ENCODE peak calls at places on chromosomes 5 and 9, in six cellular contexts. S, E, H, N, A and B are unnamed samples.

GRCh38 chr5:20367178-20367577 is 379.2 kb upstream of the CDH18 start:
- DNase-seq in E (no peak), A (no peak), H (no peak), N (no peak), S (no peak), B (no peak)

GRCh38 chr9:11206925-11207324 is 594.1 kb upstream of the PTPRD start:
- DNase-seq in E (no peak), H (no peak), S (no peak), A (no peak), N (no peak), B (no peak)

GRCh38 chr5:11319851-11320580 is 559.0 kb upstream of the DAP start:
- DNase-seq in N (peak), S (no peak), E (no peak), A (no peak), H (no peak), B (no peak)

GRCh38 chr9:92558612-92559374 is 23.0 kb upstream of the ECM2 start:
- DNase-seq in S (no peak), H (no peak), E (no peak), A (no peak), N (no peak), B (no peak)

GRCh38 chr9:110591526-110591925 is 12.0 kb upstream of the SVEP1 start:
- DNase-seq in S (no peak), H (no peak), N (peak), E (peak), A (no peak), B (no peak)

GRCh38 chr9:75541778-75542177 is 348.7 kb upstream of the PCSK5 start:
- DNase-seq in A (no peak), H (no peak), S (no peak), E (no peak), N (no peak), B (no peak)

GRCh38 chr5:82595083-82595482 is 316.9 kb upstream of the RPS23 start:
- DNase-seq in E (no peak), N (peak), A (no peak), H (no peak), S (no peak), B (no peak)

GRCh38 chr5:98755406-98755805 is 18.1 kb upstream of the RGMB start:
- DNase-seq in S (no peak), H (peak), E (peak), N (no peak), A (no peak), B (no peak)

GRCh38 chr9:109729513-109729912 is 50.5 kb upstream of the PALM2AKAP2 start:
- DNase-seq in S (no peak), N (no peak), H (no peak), A (no peak), E (no peak), B (no peak)

GRCh38 chr5:97838214-97838613 is 655.2 kb upstream of the RIOK2 start:
- DNase-seq in S (no peak), N (peak), A (no peak), E (peak), H (peak), B (no peak)

GRCh38 chr9:88694625-88695024 is 159.6 kb downstream of the NXNL2 start:
- DNase-seq in N (no peak), E (peak), A (no peak), H (peak), S (no peak), B (no peak)

GRCh38 chr9:123338710-123339665 is 17.0 kb upstream of the CRB2 start:
- DNase-seq in E (no peak), N (no peak), S (no peak), A (peak), H (no peak), B (no peak)

GRCh38 chr9:35341021-35341420 is 148.9 kb upstream of the RUSC2 start:
- DNase-seq in A (no peak), E (no peak), N (no peak), S (no peak), H (no peak), B (no peak)

GRCh38 chr5:143182106-143182505 is 221.4 kb downstream of the NR3C1 start:
- DNase-seq in N (no peak), S (no peak), E (no peak), H (no peak), A (no peak), B (no peak)

GRCh38 chr9:107286057-107286456 is 3.0 kb downstream of the RAD23B start:
- DNase-seq in A (no peak), S (no peak), H (no peak), E (no peak), N (peak), B (no peak)

GRCh38 chr5:176132471-176133288 is 105.5 kb upstream of the SIMC1 start:
- DNase-seq in S (no peak), A (peak), H (no peak), E (no peak), N (no peak), B (no peak)

GRCh38 chr5:80755634-80756033 is 100.9 kb upstream of the DHFR start:
- DNase-seq in S (no peak), E (no peak), H (no peak), N (peak), A (peak), B (no peak)

GRCh38 chr9:133973111-133973790 is 18.9 kb downstream of the VAV2 start:
- DNase-seq in E (no peak), N (no peak), S (no peak), A (no peak), H (no peak), B (no peak)

GRCh38 chr5:90421136-90421535 is 11.6 kb upstream of the CETN3 start:
- DNase-seq in E (no peak), H (no peak), S (no peak), A (no peak), N (no peak), B (no peak)

GRCh38 chr5:80656425-80656824 is 1.6 kb upstream of the DHFR start:
- DNase-seq in N (no peak), E (no peak), A (no peak), S (no peak), H (no peak), B (no peak)

GRCh38 chr5:60835554-60835953 is 8.5 kb downstream of the ELOVL7 start:
- DNase-seq in N (peak), E (no peak), H (no peak), S (no peak), A (no peak), B (no peak)

GRCh38 chr9:76996700-76997099 is 22.8 kb upstream of the FOXB2 start:
- DNase-seq in H (no peak), N (no peak), A (no peak), E (no peak), S (no peak), B (peak)

GRCh38 chr5:87302061-87302460 is 34.4 kb downstream of the RASA1 start:
- DNase-seq in S (no peak), N (peak), E (peak), H (peak), A (no peak), B (no peak)

GRCh38 chr9:136078498-136079011 is 16.5 kb downstream of the NACC2 start:
- DNase-seq in H (no peak), E (no peak), N (no peak), S (no peak), A (no peak), B (no peak)

GRCh38 chr5:50745221-50745620 is 78.8 kb downstream of the PARP8 start:
- DNase-seq in A (no peak), E (no peak), H (no peak), N (no peak), S (no peak), B (no peak)

GRCh38 chr5:14580037-14581034 is 1.3 kb upstream of the OTULINL start:
- DNase-seq in H (no peak), N (no peak), S (no peak), E (peak), A (no peak), B (no peak)

GRCh38 chr5:64612349-64612961 is 77.8 kb upstream of the SHISAL2B start:
- DNase-seq in H (no peak), N (peak), S (peak), E (peak), A (no peak), B (peak)

GRCh38 chr9:99431103-99431502 is 209.0 kb downstream of the SEC61B start:
- DNase-seq in N (peak), H (peak), E (peak), A (no peak), S (no peak), B (no peak)

GRCh38 chr5:122471031-122471751 is 159.2 kb downstream of the SNCAIP start:
- DNase-seq in S (no peak), A (no peak), N (no peak), H (no peak), E (no peak), B (no peak)

GRCh38 chr5:54211912-54212311 is 98.5 kb downstream of the ARL15 start:
- DNase-seq in S (no peak), A (no peak), E (no peak), N (no peak), H (no peak), B (no peak)

GRCh38 chr5:54207566-54207965 is 102.8 kb downstream of the ARL15 start:
- DNase-seq in N (no peak), S (no peak), H (no peak), E (no peak), A (no peak), B (no peak)

GRCh38 chr5:54205918-54206317 is 104.5 kb downstream of the ARL15 start:
- DNase-seq in A (no peak), E (no peak), N (no peak), H (no peak), S (no peak), B (no peak)

GRCh38 chr5:54205453-54205852 is 104.9 kb downstream of the ARL15 start:
- DNase-seq in A (no peak), S (no peak), H (no peak), E (no peak), N (no peak), B (no peak)

GRCh38 chr5:54206580-54207229 is 103.7 kb downstream of the ARL15 start:
- DNase-seq in A (no peak), N (no peak), S (no peak), E (no peak), H (no peak), B (no peak)
- H3K4me3 ChIP-seq in A (no peak), N (no peak), S (no peak), E (no peak), H (no peak), B (no peak)

DNA sequence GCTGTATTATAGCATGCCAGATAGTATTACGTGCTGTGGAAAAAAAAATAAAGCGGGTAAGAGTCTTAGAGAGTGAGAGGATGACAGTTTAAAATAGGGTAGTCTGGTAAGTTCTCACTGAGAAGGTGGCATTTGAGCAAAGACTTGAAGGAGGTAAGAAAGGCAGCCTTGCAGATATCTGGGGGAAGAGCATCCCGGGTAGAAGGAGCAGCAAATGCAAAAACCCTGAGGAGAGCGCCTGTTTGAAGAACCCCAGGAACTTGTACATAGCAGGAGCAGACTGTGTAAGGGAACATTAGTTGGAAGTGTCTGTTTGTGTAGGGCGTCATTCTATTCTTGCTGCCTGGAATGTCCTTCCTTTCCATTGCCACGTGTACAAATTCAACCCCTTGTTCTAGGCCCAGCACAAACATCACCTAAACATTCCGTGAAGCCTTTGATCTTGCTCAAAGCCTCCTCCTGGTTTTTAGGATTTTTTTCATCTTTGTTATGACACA is 2.6 kb downstream of the AP3S1 start:
- DNase-seq in H (no peak), N (no peak), E (no peak), A (no peak), S (no peak), B (no peak)
- H3K4me3 ChIP-seq in H (peak), N (no peak), E (no peak), A (no peak), S (no peak), B (no peak)

GRCh38 chr5:40972434-40972833 is 63.1 kb downstream of the C7 start:
- DNase-seq in A (no peak), S (no peak), H (no peak), N (no peak), E (no peak), B (no peak)

GRCh38 chr5:40981420-40981819 is 72.1 kb downstream of the C7 start:
- DNase-seq in S (no peak), A (no peak), E (no peak), N (no peak), H (no peak), B (no peak)

GRCh38 chr5:40973364-40974004 is 64.2 kb downstream of the C7 start:
- DNase-seq in E (no peak), N (no peak), H (no peak), S (no peak), A (no peak), B (no peak)

DNA sequence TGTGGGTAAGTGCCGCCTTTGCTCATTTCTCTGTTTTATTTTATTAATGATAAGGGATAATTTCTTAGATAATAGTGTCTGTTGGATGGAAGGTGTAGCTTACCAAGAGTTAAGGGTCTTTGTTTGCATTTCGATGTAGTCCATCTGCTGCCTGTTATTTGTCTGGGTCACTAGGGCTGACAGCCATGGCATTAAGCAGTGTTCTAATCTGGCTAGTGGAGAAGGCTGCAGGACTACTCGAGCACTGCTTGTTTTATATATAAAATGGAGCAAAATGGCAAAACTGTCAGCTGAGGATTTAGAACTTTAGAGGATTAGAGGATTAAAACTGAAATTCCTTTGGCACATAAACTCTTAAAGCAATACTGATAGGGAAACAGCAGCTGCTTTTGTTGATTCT is 67.5 kb downstream of the C7 start:
- DNase-seq in E (no peak), H (no peak), N (no peak), S (no peak), A (no peak), B (no peak)
- H3K4me3 ChIP-seq in E (no peak), H (no peak), N (no peak), S (no peak), A (no peak), B (no peak)

DNA sequence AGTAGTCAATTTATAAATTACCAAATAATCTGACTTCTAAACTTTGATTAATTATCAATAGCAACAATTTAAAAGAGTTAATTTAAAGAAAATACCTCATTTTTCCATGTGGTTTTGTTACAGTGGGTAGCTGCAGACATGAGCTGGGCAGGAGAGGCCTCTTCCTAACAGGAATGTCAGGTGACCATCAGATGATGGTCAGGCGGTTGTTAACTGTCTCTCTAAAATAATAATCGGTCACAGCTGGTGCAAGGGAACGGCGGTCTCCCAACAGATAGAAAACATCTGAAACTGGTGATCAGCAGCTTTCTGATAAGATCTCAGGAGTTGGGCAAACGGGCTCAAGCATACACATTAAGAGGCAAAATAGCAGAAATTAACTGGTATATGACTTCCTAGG is 342.7 kb upstream of the CYLC2 start:
- DNase-seq in E (no peak), A (no peak), S (no peak), H (no peak), N (no peak), B (no peak)
- H3K4me3 ChIP-seq in E (no peak), A (no peak), S (no peak), H (no peak), N (no peak), B (no peak)

GRCh38 chr5:141051526-141051876 is 327 bp downstream of the PCDHB1 start:
- DNase-seq in A (no peak), H (no peak), S (no peak), N (no peak), E (no peak), B (no peak)

GRCh38 chr5:141050622-141051525 is at the start of gene PCDHB1:
- DNase-seq in A (no peak), S (no peak), H (no peak), N (peak), E (no peak), B (no peak)
- H3K4me3 ChIP-seq in A (no peak), S (peak), H (peak), N (peak), E (peak), B (no peak)

GRCh38 chr9:135001526-135001925 is 83.8 kb upstream of the FCN1 start:
- DNase-seq in H (no peak), S (no peak), A (no peak), E (no peak), N (no peak), B (no peak)
- H3K4me3 ChIP-seq in H (no peak), S (no peak), A (no peak), E (no peak), N (no peak), B (no peak)

DNA sequence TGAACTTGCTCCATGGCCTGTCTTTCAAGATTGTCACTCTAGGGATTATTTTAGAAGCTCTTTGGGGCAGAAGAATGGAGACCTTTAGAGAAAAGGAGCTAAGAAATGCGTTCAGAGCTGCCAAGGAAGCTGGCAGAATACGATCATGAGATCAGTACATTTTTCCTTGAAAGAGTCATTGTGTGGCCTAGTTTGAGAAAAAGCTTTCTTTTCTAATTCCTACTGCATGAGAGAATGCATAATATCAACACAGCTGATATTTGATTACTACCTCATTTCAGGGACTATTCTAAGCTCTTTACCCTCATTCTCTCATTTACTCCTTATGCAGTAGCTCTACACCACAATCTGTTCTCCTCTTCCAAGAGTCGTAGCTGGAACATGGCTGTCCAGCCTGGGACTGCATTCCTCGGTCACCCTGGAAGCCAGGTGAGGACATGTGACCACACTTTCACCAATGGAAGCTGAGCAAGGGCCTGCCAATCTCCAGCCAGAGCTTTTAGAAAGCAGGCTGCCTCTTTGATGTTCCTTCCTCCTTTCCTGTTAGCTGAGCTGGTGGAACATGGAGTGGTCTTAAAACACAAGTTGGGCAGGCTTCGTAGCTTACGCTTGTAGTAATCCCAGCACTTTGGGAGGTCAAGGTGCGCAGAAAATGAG is 99.3 kb upstream of the LHFPL2 start:
- DNase-seq in N (no peak), A (no peak), H (peak), S (no peak), E (peak), B (no peak)
- H3K4me3 ChIP-seq in N (no peak), A (no peak), H (no peak), S (no peak), E (no peak), B (no peak)